ENCODE peak calls at places on chromosomes 6 and 20, in eight cellular contexts. X is cerebellar nuclear complex; H is left ventricle myocardium inferior; E is activated CD4-positive, CD25-positive, alpha-beta regulatory T cell treated with anti-CD3 and anti-CD28 coated beads, Interleukin-2, amount 50 U/mL, for 16 hours; T is epithelial cell of prostate; U is HEK293T; R is SK-MEL-5; P is HL-60. J is an unnamed sample.

GRCh38 chr6:149867876-149868640 is 3.9 kb upstream of the LRP11 start:
- DNase-seq in X (no peak), H (no peak), E (no peak), T (no peak), U (no peak), R (peak), P (no peak), J (peak)

GRCh38 chr6:148596886-148597455 is 149.9 kb upstream of the UST start:
- DNase-seq in X (no peak), H (no peak), E (no peak), T (no peak), U (no peak), R (no peak), P (no peak), J (no peak)

GRCh38 chr20:32365560-32365959 is 7.4 kb downstream of the ASXL1 start:
- DNase-seq in X (no peak), H (no peak), E (no peak), T (no peak), U (no peak), R (no peak), P (no peak), J (no peak)

GRCh38 chr6:68652117-68652536 is 17.0 kb downstream of the ADGRB3 start:
- DNase-seq in X (no peak), H (no peak), E (no peak), T (no peak), U (peak), R (peak), P (no peak), J (no peak)

GRCh38 chr6:130010387-130010786 is 8.0 kb upstream of the L3MBTL3 start:
- DNase-seq in X (no peak), H (no peak), E (no peak), T (no peak), U (no peak), R (no peak), P (no peak), J (no peak)

GRCh38 chr20:48406462-48407235 is 421.1 kb downstream of the PREX1 start:
- DNase-seq in X (no peak), H (no peak), E (no peak), T (no peak), U (no peak), R (no peak), P (no peak), J (no peak)

GRCh38 chr6:132412656-132413500 is 11.6 kb upstream of the MOXD1 start:
- DNase-seq in X (no peak), H (no peak), E (no peak), T (no peak), U (no peak), R (no peak), P (no peak), J (peak)

GRCh38 chr20:58995461-58996225 is 11.4 kb downstream of the CTSZ start:
- DNase-seq in X (no peak), H (no peak), E (no peak), T (no peak), U (no peak), R (no peak), P (no peak), J (no peak)

GRCh38 chr20:51010043-51010365 is 12.9 kb downstream of the KCNG1 start:
- DNase-seq in X (no peak), H (no peak), E (no peak), T (no peak), U (no peak), R (no peak), P (no peak), J (no peak)

GRCh38 chr6:138957484-138957883 is 30.6 kb downstream of the REPS1 start:
- DNase-seq in X (no peak), H (no peak), E (no peak), T (no peak), U (no peak), R (peak), P (no peak), J (peak)

GRCh38 chr6:43840490-43841218 is 70.6 kb downstream of the VEGFA start:
- DNase-seq in X (no peak), H (no peak), E (no peak), T (no peak), U (no peak), R (no peak), P (no peak), J (no peak)

GRCh38 chr6:135820340-135820739 is 31.2 kb upstream of the PDE7B start:
- DNase-seq in X (no peak), H (peak), E (no peak), T (no peak), U (no peak), R (no peak), P (no peak), J (no peak)

GRCh38 chr20:61533231-61533631 is 281.2 kb downstream of the CDH4 start:
- DNase-seq in X (no peak), H (no peak), E (no peak), T (no peak), U (no peak), R (no peak), P (no peak), J (no peak)

GRCh38 chr20:6768228-6769185 is 1.0 kb downstream of the BMP2 start:
- DNase-seq in X (no peak), H (peak), E (no peak), T (no peak), U (no peak), R (no peak), P (no peak), J (peak)

GRCh38 chr6:10954590-10955010 is 67.7 kb downstream of the SYCP2L start:
- DNase-seq in X (no peak), H (peak), E (peak), T (peak), U (peak), R (peak), P (peak), J (peak)

GRCh38 chr6:17240803-17241500 is 40.2 kb upstream of the RBM24 start:
- DNase-seq in X (no peak), H (no peak), E (no peak), T (no peak), U (no peak), R (no peak), P (no peak), J (no peak)

GRCh38 chr20:50534567-50534966 is 24.4 kb downstream of the PTPN1 start:
- DNase-seq in X (no peak), H (no peak), E (no peak), T (no peak), U (no peak), R (no peak), P (no peak), J (peak)

GRCh38 chr6:83511901-83512681 is at the start of gene PRSS35:
- DNase-seq in X (no peak), H (peak), E (no peak), T (no peak), U (peak), R (peak), P (no peak), J (peak)

GRCh38 chr6:55825402-55826051 is 49.9 kb downstream of the BMP5 start:
- DNase-seq in X (no peak), H (no peak), E (no peak), T (no peak), U (no peak), R (peak), P (no peak), J (peak)

GRCh38 chr20:62727584-62728027 is 19.0 kb downstream of the NTSR1 start:
- DNase-seq in X (no peak), H (peak), E (no peak), T (no peak), U (no peak), R (no peak), P (no peak), J (no peak)

GRCh38 chr6:21997414-21998037 is 299.3 kb downstream of the PRL start:
- DNase-seq in X (no peak), H (no peak), E (no peak), T (no peak), U (no peak), R (no peak), P (no peak), J (no peak)

J was measured in cardiac fibroblast.